ENCODE peak calls at places on chromosomes 16 and 17, in nine cellular contexts. M is fibroblast of gingiva; X is HS-27A; H is GM12891; G is iPS-NIHi11; L is T-helper 17 cell; I is stimulated activated CD8-positive, alpha-beta memory T cell treated with anti-CD3 and anti-CD28 coated beads, Interleukin-7, amount 100 ng/mL, for 1 hour; Q is IMR-90; U is stimulated activated CD4-positive, alpha-beta T cell treated with anti-CD3 and anti-CD28 coated beads, Interleukin-2, amount 100 ng/mL, for 24 hours. F is an unnamed sample.

GRCh38 chr16:88866151-88866920 is at the start of gene PABPN1L:
- DNase-seq in M (no peak), X (no peak), H (no peak), G (no peak), L (no peak), I (no peak), Q (no peak), U (no peak), F (no peak)

GRCh38 chr16:30715777-30716445 is 16.9 kb downstream of the SRCAP start:
- DNase-seq in M (no peak), X (no peak), H (no peak), G (no peak), L (peak), I (peak), Q (peak), U (peak), F (peak)

GRCh38 chr16:73565263-73565662 is 517.3 kb upstream of the ZFHX3 start:
- DNase-seq in M (no peak), X (no peak), H (no peak), G (no peak), L (no peak), I (no peak), Q (no peak), U (no peak), F (no peak)

GRCh38 chr17:82353484-82353883 is 5.6 kb upstream of the TEX19 start:
- DNase-seq in M (no peak), X (no peak), H (no peak), G (no peak), L (no peak), I (no peak), Q (no peak), U (no peak), F (no peak)

GRCh38 chr16:15484662-15485061 is 50.3 kb downstream of the BMERB1 start:
- DNase-seq in M (peak), X (no peak), H (no peak), G (no peak), L (no peak), I (no peak), Q (peak), U (no peak), F (peak)

GRCh38 chr17:80830020-80830780 is 161.4 kb upstream of the CHMP6 start:
- DNase-seq in M (no peak), X (no peak), H (no peak), G (no peak), L (no peak), I (no peak), Q (no peak), U (no peak), F (no peak)

GRCh38 chr16:65737831-65738230 is 616.0 kb upstream of the CDH11 start:
- DNase-seq in M (no peak), X (no peak), H (no peak), G (no peak), L (no peak), I (no peak), Q (no peak), U (no peak), F (no peak)

GRCh38 chr17:57887161-57887560 is 37.3 kb upstream of the MRPS23 start:
- DNase-seq in M (no peak), X (no peak), H (no peak), G (no peak), L (no peak), I (no peak), Q (no peak), U (no peak), F (no peak)